ENCODE peak calls at places on chromosomes 13 and 19, in six cellular contexts. One of them, this sample, is unnamed.

GRCh38 chr13:23739597-23739996 is 149.6 kb downstream of the MIPEP start:
- DNase-seq in colonic mucosa: no peak
- DNase-seq in lower leg skin: no peak
- DNase-seq in PC-3: no peak
- DNase-seq in transverse colon: no peak
- DNase-seq in Peyer's patch: no peak
- DNase-seq in this sample: no peak

GRCh38 chr13:110363009-110363408 is 55.9 kb downstream of the COL4A2 start:
- DNase-seq in colonic mucosa: no peak
- DNase-seq in lower leg skin: no peak
- DNase-seq in PC-3: no peak
- DNase-seq in transverse colon: no peak
- DNase-seq in Peyer's patch: no peak
- DNase-seq in this sample: no peak

GRCh38 chr13:60230593-60230992 is 66.9 kb upstream of the DIAPH3 start:
- DNase-seq in colonic mucosa: no peak
- DNase-seq in lower leg skin: no peak
- DNase-seq in PC-3: no peak
- DNase-seq in transverse colon: no peak
- DNase-seq in Peyer's patch: no peak
- DNase-seq in this sample: no peak

GRCh38 chr19:48970139-48970766 is 5.1 kb downstream of the FTL start:
- DNase-seq in colonic mucosa: no peak
- DNase-seq in lower leg skin: no peak
- DNase-seq in PC-3: no peak
- DNase-seq in transverse colon: no peak
- DNase-seq in Peyer's patch: no peak
- DNase-seq in this sample: no peak

GRCh38 chr13:105778196-105778595 is 757.3 kb downstream of the EFNB2 start:
- DNase-seq in colonic mucosa: no peak
- DNase-seq in lower leg skin: no peak
- DNase-seq in PC-3: no peak
- DNase-seq in transverse colon: no peak
- DNase-seq in Peyer's patch: no peak
- DNase-seq in this sample: peak; percentile 24

GRCh38 chr13:93736111-93736510 is 509.5 kb downstream of the GPC6 start:
- DNase-seq in colonic mucosa: no peak
- DNase-seq in lower leg skin: no peak
- DNase-seq in PC-3: peak; percentile 44
- DNase-seq in transverse colon: no peak
- DNase-seq in Peyer's patch: no peak
- DNase-seq in this sample: peak; percentile 42

GRCh38 chr19:38778733-38779132 is 5.4 kb upstream of the LGALS7 start:
- DNase-seq in colonic mucosa: no peak
- DNase-seq in lower leg skin: no peak
- DNase-seq in PC-3: no peak
- DNase-seq in transverse colon: no peak
- DNase-seq in Peyer's patch: no peak
- DNase-seq in this sample: no peak

GRCh38 chr19:48292798-48293197 is 22.9 kb downstream of the ZNF114 start:
- DNase-seq in colonic mucosa: no peak
- DNase-seq in lower leg skin: no peak
- DNase-seq in PC-3: peak; percentile 89
- DNase-seq in transverse colon: no peak
- DNase-seq in Peyer's patch: no peak
- DNase-seq in this sample: no peak

GRCh38 chr19:45470147-45471081 is 2.6 kb downstream of the FOSB start:
- DNase-seq in colonic mucosa: peak; percentile 43
- DNase-seq in lower leg skin: no peak
- DNase-seq in PC-3: peak; percentile 84
- DNase-seq in transverse colon: peak; percentile 41
- DNase-seq in Peyer's patch: no peak
- DNase-seq in this sample: no peak

GRCh38 chr19:13078897-13079541 is 23.6 kb downstream of the LYL1 start:
- DNase-seq in colonic mucosa: peak; percentile 72
- DNase-seq in lower leg skin: no peak
- DNase-seq in PC-3: no peak
- DNase-seq in transverse colon: peak; percentile 64
- DNase-seq in Peyer's patch: no peak
- DNase-seq in this sample: no peak

GRCh38 chr19:16034958-16035560 is 41.2 kb upstream of the TPM4 start:
- DNase-seq in colonic mucosa: no peak
- DNase-seq in lower leg skin: peak; percentile 68
- DNase-seq in PC-3: no peak
- DNase-seq in transverse colon: no peak
- DNase-seq in Peyer's patch: no peak
- DNase-seq in this sample: no peak

GRCh38 chr13:99374994-99375805 is 68.0 kb upstream of the GPR183 start:
- DNase-seq in colonic mucosa: peak; percentile 37
- DNase-seq in lower leg skin: peak; percentile 84
- DNase-seq in PC-3: no peak
- DNase-seq in transverse colon: peak; percentile 50
- DNase-seq in Peyer's patch: no peak
- DNase-seq in this sample: no peak

GRCh38 chr13:37806666-37807065 is 62.9 kb downstream of the TRPC4 start:
- DNase-seq in colonic mucosa: no peak
- DNase-seq in lower leg skin: no peak
- DNase-seq in PC-3: peak; percentile 15
- DNase-seq in transverse colon: no peak
- DNase-seq in Peyer's patch: no peak
- DNase-seq in this sample: no peak

GRCh38 chr19:49151339-49152217 is 3.6 kb downstream of the HRC start:
- DNase-seq in colonic mucosa: peak; percentile 98
- DNase-seq in lower leg skin: peak; percentile 97
- DNase-seq in PC-3: peak; percentile 95
- DNase-seq in transverse colon: peak; percentile 98
- DNase-seq in Peyer's patch: peak; percentile 99
- DNase-seq in this sample: no peak

GRCh38 chr13:110640591-110641029 is 25.3 kb downstream of the NAXD start:
- DNase-seq in colonic mucosa: no peak
- DNase-seq in lower leg skin: no peak
- DNase-seq in PC-3: no peak
- DNase-seq in transverse colon: no peak
- DNase-seq in Peyer's patch: no peak
- DNase-seq in this sample: no peak

GRCh38 chr13:114128624-114129522 is 3.5 kb downstream of the RASA3 start:
- DNase-seq in colonic mucosa: peak; percentile 67
- DNase-seq in lower leg skin: peak; percentile 94
- DNase-seq in PC-3: peak; percentile 77
- DNase-seq in transverse colon: peak; percentile 79
- DNase-seq in Peyer's patch: no peak
- DNase-seq in this sample: no peak

GRCh38 chr13:99949657-99950413 is 21.7 kb downstream of the ZIC5 start:
- DNase-seq in colonic mucosa: no peak
- DNase-seq in lower leg skin: no peak
- DNase-seq in PC-3: no peak
- DNase-seq in transverse colon: no peak
- DNase-seq in Peyer's patch: no peak
- DNase-seq in this sample: no peak

GRCh38 chr13:45393941-45394570 is 24.1 kb downstream of the SLC25A30 start:
- DNase-seq in colonic mucosa: no peak
- DNase-seq in lower leg skin: no peak
- DNase-seq in PC-3: peak; percentile 56
- DNase-seq in transverse colon: peak; percentile 41
- DNase-seq in Peyer's patch: peak; percentile 53
- DNase-seq in this sample: no peak

DNA sequence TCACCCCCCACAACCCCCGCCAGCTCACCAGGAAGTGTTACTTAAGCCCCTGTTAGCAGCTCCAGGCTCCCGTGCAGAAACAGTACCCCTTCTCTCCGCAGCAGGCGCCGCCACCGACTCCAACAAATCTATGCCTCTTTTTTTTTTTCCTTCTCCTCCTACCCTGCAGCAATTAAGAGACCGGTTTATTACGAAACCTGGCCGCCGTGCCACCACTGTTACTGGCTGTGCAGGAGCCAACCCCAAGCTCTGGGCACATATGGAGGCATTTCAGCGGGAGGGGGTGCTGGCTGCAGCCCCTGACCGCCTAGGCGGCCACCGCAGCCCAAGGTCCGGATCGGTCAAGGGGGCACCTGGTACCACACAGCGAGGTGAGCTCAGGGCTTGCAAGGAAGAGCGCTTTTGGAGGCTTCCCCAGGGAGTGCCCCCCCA is 2.4 kb downstream of the GADD45B start:
- DNase-seq in colonic mucosa: peak; percentile 81
- DNase-seq in lower leg skin: peak; percentile 95
- DNase-seq in PC-3: peak; percentile 53
- DNase-seq in transverse colon: peak; percentile 83
- DNase-seq in Peyer's patch: peak; percentile 76
- DNase-seq in this sample: no peak
- TF ChIP-seq CTCF in colonic mucosa: no peak
- TF ChIP-seq CTCF in lower leg skin: no peak
- TF ChIP-seq CTCF in PC-3: no peak
- TF ChIP-seq CTCF in transverse colon: peak; percentile 75
- TF ChIP-seq CTCF in Peyer's patch: peak; percentile 25
- TF ChIP-seq CTCF in this sample: peak; percentile 5

DNA sequence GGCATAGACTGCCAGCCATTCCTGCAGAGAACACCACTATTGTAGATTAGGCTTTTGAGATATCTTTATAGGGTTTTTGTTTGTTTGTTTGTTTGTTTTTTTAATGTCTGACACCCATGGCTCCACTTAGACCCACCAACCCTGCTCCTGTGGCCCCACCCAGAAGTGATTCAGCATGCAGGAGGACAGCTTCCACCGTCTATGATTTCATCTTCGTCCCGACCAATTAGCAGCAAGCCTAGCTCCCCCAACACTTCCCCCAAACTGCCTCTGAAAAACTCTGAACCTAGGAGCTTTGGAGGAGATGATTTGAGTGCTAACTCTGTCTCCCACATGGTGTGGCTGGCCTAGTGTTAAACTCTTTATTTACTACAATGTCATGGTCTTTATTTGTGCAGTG is 108.3 kb upstream of the RXFP2 start:
- DNase-seq in colonic mucosa: no peak
- DNase-seq in lower leg skin: no peak
- DNase-seq in PC-3: no peak
- DNase-seq in transverse colon: no peak
- DNase-seq in Peyer's patch: no peak
- DNase-seq in this sample: no peak
- H3K4me3 ChIP-seq in colonic mucosa: no peak overlapping the region
- H3K4me3 ChIP-seq in lower leg skin: no peak overlapping the region
- H3K4me3 ChIP-seq in PC-3: no peak overlapping the region
- H3K4me3 ChIP-seq in transverse colon: no peak overlapping the region
- H3K4me3 ChIP-seq in Peyer's patch: no peak overlapping the region
- H3K4me3 ChIP-seq in this sample: no peak overlapping the region

DNA sequence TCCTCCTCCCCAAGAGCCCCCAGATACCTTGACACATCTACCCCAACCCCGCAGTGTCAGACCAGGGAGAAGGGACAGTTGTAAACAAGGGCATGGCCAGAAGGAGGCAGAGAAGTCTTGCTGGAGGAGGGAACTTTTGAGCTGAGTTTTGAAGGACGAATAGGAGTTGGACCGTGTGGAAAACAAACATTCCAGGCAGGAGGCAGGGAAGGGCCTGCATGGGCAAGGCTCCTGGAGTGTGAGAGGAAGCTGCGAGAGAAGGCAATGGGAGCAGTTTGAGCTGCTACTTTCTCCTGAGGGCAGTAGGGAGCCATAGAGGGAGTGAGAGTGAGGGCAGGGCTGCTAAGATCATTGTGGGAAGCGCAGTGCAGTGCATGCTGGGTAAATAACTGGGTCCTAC is 23.3 kb downstream of the IL12RB1 start:
- DNase-seq in colonic mucosa: no peak
- DNase-seq in lower leg skin: no peak
- DNase-seq in PC-3: peak; percentile 43
- DNase-seq in transverse colon: no peak
- DNase-seq in Peyer's patch: no peak
- DNase-seq in this sample: no peak
- TF ChIP-seq CTCF in colonic mucosa: no peak
- TF ChIP-seq CTCF in lower leg skin: no peak
- TF ChIP-seq CTCF in PC-3: peak; percentile 36
- TF ChIP-seq CTCF in transverse colon: no peak
- TF ChIP-seq CTCF in Peyer's patch: no peak
- TF ChIP-seq CTCF in this sample: no peak

DNA sequence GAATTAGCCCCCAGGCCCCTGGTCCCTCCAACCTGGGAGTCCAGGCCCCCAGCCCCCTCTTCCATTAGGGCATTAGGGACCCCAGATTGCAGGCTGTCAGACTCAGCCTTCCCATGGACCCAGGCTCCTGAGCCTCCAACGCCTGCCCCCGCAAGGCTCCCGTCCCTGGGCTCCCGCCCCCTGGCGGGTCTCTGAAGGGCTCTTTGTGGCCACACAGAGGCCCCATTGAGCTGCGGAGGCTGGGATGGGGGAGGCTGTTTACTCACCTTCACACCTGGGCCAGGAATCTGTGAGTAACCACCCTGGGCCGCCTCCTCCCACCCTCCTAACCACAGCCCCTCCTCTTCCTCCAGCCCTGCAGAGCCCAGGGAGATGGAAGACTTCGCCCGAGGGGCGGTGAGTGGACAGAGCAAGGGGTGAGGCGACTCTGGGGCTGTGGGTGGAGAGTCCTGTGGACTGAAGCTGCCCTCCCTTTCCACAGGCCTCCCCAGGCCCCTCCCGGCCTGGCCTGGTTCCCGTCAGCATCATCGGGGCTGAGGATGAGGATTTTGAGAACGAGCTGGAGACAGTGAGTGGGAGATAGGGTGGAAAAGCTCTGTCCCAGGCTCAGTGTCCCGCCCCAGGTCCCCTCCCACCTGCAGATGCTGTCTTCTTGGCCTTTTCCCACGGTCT is 4.9 kb downstream of the ARHGEF1 start:
- DNase-seq in colonic mucosa: peak; percentile 70
- DNase-seq in lower leg skin: no peak
- DNase-seq in PC-3: peak; percentile 95
- DNase-seq in transverse colon: peak; percentile 77
- DNase-seq in Peyer's patch: peak; percentile 71
- DNase-seq in this sample: no peak
- H3K4me3 ChIP-seq in colonic mucosa: peak overlapping the region; percentile 11
- H3K4me3 ChIP-seq in lower leg skin: no peak overlapping the region
- H3K4me3 ChIP-seq in PC-3: peak overlapping the region; percentile 41
- H3K4me3 ChIP-seq in transverse colon: peak overlapping the region; percentile 31
- H3K4me3 ChIP-seq in Peyer's patch: peak overlapping the region; percentile 35
- H3K4me3 ChIP-seq in this sample: no peak overlapping the region

DNA sequence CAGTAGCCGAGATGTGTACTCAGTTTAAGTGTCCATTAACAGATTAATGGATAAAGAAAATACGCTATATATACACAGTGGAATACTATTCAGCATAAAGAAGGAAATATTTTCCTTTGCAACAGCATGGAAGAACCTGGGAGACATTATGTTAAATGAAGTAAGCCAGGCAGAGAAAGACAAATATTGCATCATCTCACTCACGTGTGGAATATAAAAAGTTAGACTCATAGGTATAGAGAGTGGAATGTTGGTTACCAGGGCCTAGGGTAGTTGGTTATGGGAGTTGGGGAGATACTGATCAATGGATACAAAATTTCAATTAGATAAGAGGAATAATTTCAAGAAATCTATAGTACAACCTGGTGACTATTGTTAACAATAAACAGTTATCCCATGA is 210.1 kb downstream of the MAB21L1 start:
- DNase-seq in colonic mucosa: no peak
- DNase-seq in lower leg skin: no peak
- DNase-seq in PC-3: no peak
- DNase-seq in transverse colon: no peak
- DNase-seq in Peyer's patch: no peak
- DNase-seq in this sample: no peak
- TF ChIP-seq CTCF in colonic mucosa: no peak
- TF ChIP-seq CTCF in lower leg skin: no peak
- TF ChIP-seq CTCF in PC-3: no peak
- TF ChIP-seq CTCF in transverse colon: no peak
- TF ChIP-seq CTCF in Peyer's patch: no peak
- TF ChIP-seq CTCF in this sample: no peak